ENCODE peak calls at places on chromosome 22, in five cellular contexts. W is hepatic stellate cell, H is GM06990, I is putamen, X is non-pigmented ciliary epithelial cell. B is an unnamed sample.

GRCh38 chr22:46300491-46300890 is 3.8 kb downstream of the GTSE1 start:
- DNase-seq in W (no peak), H (no peak), I (no peak), X (no peak), B (no peak)

GRCh38 chr22:50011447-50012200 is 941 bp downstream of the IL17REL start:
- DNase-seq in W (no peak), H (no peak), I (no peak), X (no peak), B (no peak)

GRCh38 chr22:36144886-36145541 is 15.5 kb downstream of the APOL3 start:
- DNase-seq in W (peak), H (no peak), I (peak), X (no peak), B (no peak)

GRCh38 chr22:50079689-50080465 is 5.3 kb downstream of the MLC1 start:
- DNase-seq in W (no peak), H (no peak), I (no peak), X (no peak), B (no peak)

GRCh38 chr22:25759825-25760231 is 17.8 kb downstream of the MYO18B start:
- DNase-seq in W (peak), H (no peak), I (no peak), X (peak), B (no peak)

GRCh38 chr22:47166446-47167016 is 404.1 kb downstream of the TBC1D22A start:
- DNase-seq in W (no peak), H (peak), I (no peak), X (no peak), B (no peak)

GRCh38 chr22:33573479-33573878 is 346.8 kb downstream of the LARGE1 start:
- DNase-seq in W (no peak), H (no peak), I (no peak), X (no peak), B (no peak)

GRCh38 chr22:48305726-48306235 is 1521.9 kb downstream of the BRD1 start:
- DNase-seq in W (no peak), H (no peak), I (no peak), X (no peak), B (no peak)

GRCh38 chr22:46110215-46110614 is 40.1 kb upstream of the PPARA start:
- DNase-seq in W (no peak), H (no peak), I (no peak), X (no peak), B (no peak)

GRCh38 chr22:33875316-33875715 is 45.0 kb downstream of the LARGE1 start:
- DNase-seq in W (no peak), H (no peak), I (no peak), X (no peak), B (no peak)

GRCh38 chr22:49582171-49582570 is 245.5 kb downstream of the BRD1 start:
- DNase-seq in W (no peak), H (no peak), I (peak), X (no peak), B (no peak)

GRCh38 chr22:46922037-46922436 is 159.6 kb downstream of the TBC1D22A start:
- DNase-seq in W (no peak), H (no peak), I (no peak), X (no peak), B (no peak)

GRCh38 chr22:19714320-19715252 is at the start of gene SEPTIN5:
- DNase-seq in W (peak), H (no peak), I (no peak), X (no peak), B (no peak)

GRCh38 chr22:49332691-49333090 is 495.0 kb downstream of the BRD1 start:
- DNase-seq in W (no peak), H (no peak), I (no peak), X (no peak), B (no peak)

GRCh38 chr22:21728270-21728669 is 7.3 kb downstream of the YPEL1 start:
- DNase-seq in W (no peak), H (no peak), I (no peak), X (no peak), B (no peak)

GRCh38 chr22:35367331-35367886 is 13.5 kb upstream of the HMOX1 start:
- DNase-seq in W (no peak), H (no peak), I (no peak), X (no peak), B (peak)

GRCh38 chr22:35674335-35674734 is 26.1 kb downstream of the APOL6 start:
- DNase-seq in W (no peak), H (no peak), I (no peak), X (no peak), B (no peak)

GRCh38 chr22:32830957-32831356 is 29.5 kb downstream of the TIMP3 start:
- DNase-seq in W (no peak), H (no peak), I (no peak), X (no peak), B (no peak)

GRCh38 chr22:45510376-45511232 is 7.9 kb downstream of the FBLN1 start:
- DNase-seq in W (no peak), H (no peak), I (no peak), X (no peak), B (no peak)

GRCh38 chr22:31230871-31231621 is 18.9 kb downstream of the LIMK2 start:
- DNase-seq in W (peak), H (no peak), I (no peak), X (no peak), B (no peak)

GRCh38 chr22:19943665-19944026 is 2.0 kb upstream of the TXNRD2 start:
- DNase-seq in W (peak), H (no peak), I (no peak), X (peak), B (no peak)

GRCh38 chr22:19870153-19871022 is 15.7 kb upstream of the GNB1L start:
- DNase-seq in W (no peak), H (no peak), I (no peak), X (no peak), B (no peak)

GRCh38 chr22:39839198-39839597 is 54.4 kb downstream of the ENTHD1 start:
- DNase-seq in W (no peak), H (peak), I (no peak), X (no peak), B (no peak)

GRCh38 chr22:19961201-19961580 is 19.6 kb upstream of the TXNRD2 start:
- DNase-seq in W (no peak), H (no peak), I (no peak), X (no peak), B (no peak)

GRCh38 chr22:19455585-19456370 is 8.3 kb upstream of the C22orf39 start:
- DNase-seq in W (no peak), H (no peak), I (no peak), X (no peak), B (no peak)

GRCh38 chr22:23064381-23065068 is 5.8 kb upstream of the GNAZ start:
- DNase-seq in W (no peak), H (no peak), I (no peak), X (no peak), B (peak)

GRCh38 chr22:43881091-43882061 is 10.4 kb downstream of the PNPLA5 start:
- DNase-seq in W (no peak), H (no peak), I (no peak), X (no peak), B (no peak)

GRCh38 chr22:23608583-23608982 is 23.5 kb downstream of the DRICH1 start:
- DNase-seq in W (no peak), H (no peak), I (no peak), X (no peak), B (no peak)

GRCh38 chr22:22887621-22888503 is at the start of gene IGLL5:
- DNase-seq in W (no peak), H (no peak), I (no peak), X (no peak), B (no peak)

GRCh38 chr22:22662095-22662494 is 17.7 kb downstream of the GGTLC2 start:
- DNase-seq in W (no peak), H (no peak), I (no peak), X (no peak), B (no peak)

GRCh38 chr22:36562261-36562835 is 33.4 kb upstream of the EIF3D start:
- DNase-seq in W (peak), H (no peak), I (no peak), X (no peak), B (no peak)

GRCh38 chr22:26589367-26589844 is 526 bp downstream of the TPST2 start:
- DNase-seq in W (peak), H (peak), I (no peak), X (no peak), B (no peak)

GRCh38 chr22:23913306-23913660 is 19.1 kb downstream of the MIF start:
- DNase-seq in W (no peak), H (peak), I (no peak), X (no peak), B (no peak)

GRCh38 chr22:35587447-35587870 is 29.7 kb downstream of the MB start:
- DNase-seq in W (no peak), H (no peak), I (no peak), X (no peak), B (no peak)

GRCh38 chr22:20509344-20510047 is 2.1 kb downstream of the MED15 start:
- DNase-seq in W (peak), H (no peak), I (peak), X (peak), B (no peak)

GRCh38 chr22:22882033-22882717 is 5.4 kb upstream of the IGLL5 start:
- DNase-seq in W (no peak), H (no peak), I (no peak), X (no peak), B (no peak)

B was measured in activated B cell treated with CpG ODN at 0.5 μM for 24 hours.